ENCODE peak calls at places on chromosome 16, in seven cellular contexts. One of them, this sample, is unnamed.
A peak's percentile ranks its signal among the peaks of the same experiment; 100 is the strongest.

GRCh38 chr16:56861092-56861610 is 3.9 kb upstream of the SLC12A3 start:
- DNase-seq in NCI-H1417 treated with DMSO at 0.1 percent for 48 hours: no peak
- DNase-seq in HT-29: no peak
- DNase-seq in CD8-positive, alpha-beta memory T cell: no peak
- DNase-seq in germinal center: no peak
- DNase-seq in stimulated activated CD8-positive, alpha-beta memory T cell treated with anti-CD3 and anti-CD28 coated beads, Interleukin-15, amount 100 ng/mL, for 24 hours: no peak
- DNase-seq in midbrain: no peak
- DNase-seq in this sample: no peak

GRCh38 chr16:85778873-85779272 is 20.5 kb downstream of the EMC8 start:
- DNase-seq in NCI-H1417 treated with DMSO at 0.1 percent for 48 hours: no peak
- DNase-seq in HT-29: no peak
- DNase-seq in CD8-positive, alpha-beta memory T cell: no peak
- DNase-seq in germinal center: no peak
- DNase-seq in stimulated activated CD8-positive, alpha-beta memory T cell treated with anti-CD3 and anti-CD28 coated beads, Interleukin-15, amount 100 ng/mL, for 24 hours: no peak
- DNase-seq in midbrain: no peak
- DNase-seq in this sample: no peak

GRCh38 chr16:10619271-10619849 is 39.0 kb upstream of the EMP2 start:
- DNase-seq in NCI-H1417 treated with DMSO at 0.1 percent for 48 hours: no peak
- DNase-seq in HT-29: peak; percentile 35
- DNase-seq in CD8-positive, alpha-beta memory T cell: no peak
- DNase-seq in germinal center: peak; percentile 33
- DNase-seq in stimulated activated CD8-positive, alpha-beta memory T cell treated with anti-CD3 and anti-CD28 coated beads, Interleukin-15, amount 100 ng/mL, for 24 hours: no peak
- DNase-seq in midbrain: no peak
- DNase-seq in this sample: no peak

GRCh38 chr16:89123001-89123830 is 29.6 kb downstream of the ACSF3 start:
- DNase-seq in NCI-H1417 treated with DMSO at 0.1 percent for 48 hours: no peak
- DNase-seq in HT-29: no peak
- DNase-seq in CD8-positive, alpha-beta memory T cell: no peak
- DNase-seq in germinal center: no peak
- DNase-seq in stimulated activated CD8-positive, alpha-beta memory T cell treated with anti-CD3 and anti-CD28 coated beads, Interleukin-15, amount 100 ng/mL, for 24 hours: no peak
- DNase-seq in midbrain: no peak
- DNase-seq in this sample: no peak

GRCh38 chr16:53664724-53665345 is 38.8 kb downstream of the RPGRIP1L start:
- DNase-seq in NCI-H1417 treated with DMSO at 0.1 percent for 48 hours: no peak
- DNase-seq in HT-29: no peak
- DNase-seq in CD8-positive, alpha-beta memory T cell: no peak
- DNase-seq in germinal center: no peak
- DNase-seq in stimulated activated CD8-positive, alpha-beta memory T cell treated with anti-CD3 and anti-CD28 coated beads, Interleukin-15, amount 100 ng/mL, for 24 hours: no peak
- DNase-seq in midbrain: no peak
- DNase-seq in this sample: no peak

GRCh38 chr16:71911121-71911520 is 15.8 kb downstream of the IST1 start:
- DNase-seq in NCI-H1417 treated with DMSO at 0.1 percent for 48 hours: no peak
- DNase-seq in HT-29: no peak
- DNase-seq in CD8-positive, alpha-beta memory T cell: no peak
- DNase-seq in germinal center: no peak
- DNase-seq in stimulated activated CD8-positive, alpha-beta memory T cell treated with anti-CD3 and anti-CD28 coated beads, Interleukin-15, amount 100 ng/mL, for 24 hours: no peak
- DNase-seq in midbrain: no peak
- DNase-seq in this sample: no peak

GRCh38 chr16:54048994-54049929 is 237.3 kb downstream of the IRX3 start:
- DNase-seq in NCI-H1417 treated with DMSO at 0.1 percent for 48 hours: no peak
- DNase-seq in HT-29: no peak
- DNase-seq in CD8-positive, alpha-beta memory T cell: no peak
- DNase-seq in germinal center: no peak
- DNase-seq in stimulated activated CD8-positive, alpha-beta memory T cell treated with anti-CD3 and anti-CD28 coated beads, Interleukin-15, amount 100 ng/mL, for 24 hours: no peak
- DNase-seq in midbrain: no peak
- DNase-seq in this sample: no peak

GRCh38 chr16:64094170-64094960 is 1027.5 kb downstream of the CDH11 start:
- DNase-seq in NCI-H1417 treated with DMSO at 0.1 percent for 48 hours: no peak
- DNase-seq in HT-29: no peak
- DNase-seq in CD8-positive, alpha-beta memory T cell: no peak
- DNase-seq in germinal center: no peak
- DNase-seq in stimulated activated CD8-positive, alpha-beta memory T cell treated with anti-CD3 and anti-CD28 coated beads, Interleukin-15, amount 100 ng/mL, for 24 hours: no peak
- DNase-seq in midbrain: no peak
- DNase-seq in this sample: no peak

GRCh38 chr16:68183033-68183432 is 52.9 kb downstream of the ESRP2 start:
- DNase-seq in NCI-H1417 treated with DMSO at 0.1 percent for 48 hours: no peak
- DNase-seq in HT-29: no peak
- DNase-seq in CD8-positive, alpha-beta memory T cell: no peak
- DNase-seq in germinal center: no peak
- DNase-seq in stimulated activated CD8-positive, alpha-beta memory T cell treated with anti-CD3 and anti-CD28 coated beads, Interleukin-15, amount 100 ng/mL, for 24 hours: no peak
- DNase-seq in midbrain: no peak
- DNase-seq in this sample: no peak

GRCh38 chr16:11675561-11676511 is 7.6 kb downstream of the SNN start:
- DNase-seq in NCI-H1417 treated with DMSO at 0.1 percent for 48 hours: no peak
- DNase-seq in HT-29: peak; percentile 91
- DNase-seq in CD8-positive, alpha-beta memory T cell: no peak
- DNase-seq in germinal center: no peak
- DNase-seq in stimulated activated CD8-positive, alpha-beta memory T cell treated with anti-CD3 and anti-CD28 coated beads, Interleukin-15, amount 100 ng/mL, for 24 hours: no peak
- DNase-seq in midbrain: no peak
- DNase-seq in this sample: no peak

GRCh38 chr16:3029499-3030127 is 5.8 kb downstream of the THOC6 start:
- DNase-seq in NCI-H1417 treated with DMSO at 0.1 percent for 48 hours: no peak
- DNase-seq in HT-29: no peak
- DNase-seq in CD8-positive, alpha-beta memory T cell: no peak
- DNase-seq in germinal center: no peak
- DNase-seq in stimulated activated CD8-positive, alpha-beta memory T cell treated with anti-CD3 and anti-CD28 coated beads, Interleukin-15, amount 100 ng/mL, for 24 hours: no peak
- DNase-seq in midbrain: no peak
- DNase-seq in this sample: no peak

GRCh38 chr16:86634290-86634689 is 55.9 kb downstream of the FOXL1 start:
- DNase-seq in NCI-H1417 treated with DMSO at 0.1 percent for 48 hours: no peak
- DNase-seq in HT-29: no peak
- DNase-seq in CD8-positive, alpha-beta memory T cell: no peak
- DNase-seq in germinal center: no peak
- DNase-seq in stimulated activated CD8-positive, alpha-beta memory T cell treated with anti-CD3 and anti-CD28 coated beads, Interleukin-15, amount 100 ng/mL, for 24 hours: no peak
- DNase-seq in midbrain: peak; percentile 1
- DNase-seq in this sample: peak; percentile 12

GRCh38 chr16:79595916-79596450 is 4.6 kb downstream of the MAF start:
- DNase-seq in NCI-H1417 treated with DMSO at 0.1 percent for 48 hours: no peak
- DNase-seq in HT-29: no peak
- DNase-seq in CD8-positive, alpha-beta memory T cell: no peak
- DNase-seq in germinal center: no peak
- DNase-seq in stimulated activated CD8-positive, alpha-beta memory T cell treated with anti-CD3 and anti-CD28 coated beads, Interleukin-15, amount 100 ng/mL, for 24 hours: no peak
- DNase-seq in midbrain: no peak
- DNase-seq in this sample: no peak

GRCh38 chr16:78323315-78323714 is 223.9 kb downstream of the WWOX start:
- DNase-seq in NCI-H1417 treated with DMSO at 0.1 percent for 48 hours: no peak
- DNase-seq in HT-29: no peak
- DNase-seq in CD8-positive, alpha-beta memory T cell: no peak
- DNase-seq in germinal center: no peak
- DNase-seq in stimulated activated CD8-positive, alpha-beta memory T cell treated with anti-CD3 and anti-CD28 coated beads, Interleukin-15, amount 100 ng/mL, for 24 hours: no peak
- DNase-seq in midbrain: no peak
- DNase-seq in this sample: no peak

GRCh38 chr16:46859719-46860152 is 24.4 kb upstream of the GPT2 start:
- DNase-seq in NCI-H1417 treated with DMSO at 0.1 percent for 48 hours: no peak
- DNase-seq in HT-29: peak; percentile 55
- DNase-seq in CD8-positive, alpha-beta memory T cell: no peak
- DNase-seq in germinal center: no peak
- DNase-seq in stimulated activated CD8-positive, alpha-beta memory T cell treated with anti-CD3 and anti-CD28 coated beads, Interleukin-15, amount 100 ng/mL, for 24 hours: no peak
- DNase-seq in midbrain: no peak
- DNase-seq in this sample: no peak

GRCh38 chr16:27703121-27703520 is 153.2 kb downstream of the KATNIP start:
- DNase-seq in NCI-H1417 treated with DMSO at 0.1 percent for 48 hours: no peak
- DNase-seq in HT-29: no peak
- DNase-seq in CD8-positive, alpha-beta memory T cell: no peak
- DNase-seq in germinal center: no peak
- DNase-seq in stimulated activated CD8-positive, alpha-beta memory T cell treated with anti-CD3 and anti-CD28 coated beads, Interleukin-15, amount 100 ng/mL, for 24 hours: no peak
- DNase-seq in midbrain: no peak
- DNase-seq in this sample: no peak

GRCh38 chr16:24508614-24509013 is 30.8 kb upstream of the RBBP6 start:
- DNase-seq in NCI-H1417 treated with DMSO at 0.1 percent for 48 hours: no peak
- DNase-seq in HT-29: no peak
- DNase-seq in CD8-positive, alpha-beta memory T cell: no peak
- DNase-seq in germinal center: no peak
- DNase-seq in stimulated activated CD8-positive, alpha-beta memory T cell treated with anti-CD3 and anti-CD28 coated beads, Interleukin-15, amount 100 ng/mL, for 24 hours: no peak
- DNase-seq in midbrain: no peak
- DNase-seq in this sample: no peak

GRCh38 chr16:57862698-57863433 is 60.6 kb upstream of the KIFC3 start:
- DNase-seq in NCI-H1417 treated with DMSO at 0.1 percent for 48 hours: no peak
- DNase-seq in HT-29: no peak
- DNase-seq in CD8-positive, alpha-beta memory T cell: no peak
- DNase-seq in germinal center: no peak
- DNase-seq in stimulated activated CD8-positive, alpha-beta memory T cell treated with anti-CD3 and anti-CD28 coated beads, Interleukin-15, amount 100 ng/mL, for 24 hours: no peak
- DNase-seq in midbrain: no peak
- DNase-seq in this sample: no peak

GRCh38 chr16:67526149-67526732 is 2.4 kb upstream of the RIPOR1 start:
- DNase-seq in NCI-H1417 treated with DMSO at 0.1 percent for 48 hours: no peak
- DNase-seq in HT-29: no peak
- DNase-seq in CD8-positive, alpha-beta memory T cell: no peak
- DNase-seq in germinal center: no peak
- DNase-seq in stimulated activated CD8-positive, alpha-beta memory T cell treated with anti-CD3 and anti-CD28 coated beads, Interleukin-15, amount 100 ng/mL, for 24 hours: no peak
- DNase-seq in midbrain: no peak
- DNase-seq in this sample: no peak

GRCh38 chr16:17858061-17858460 is 387.3 kb upstream of the XYLT1 start:
- DNase-seq in NCI-H1417 treated with DMSO at 0.1 percent for 48 hours: no peak
- DNase-seq in HT-29: no peak
- DNase-seq in CD8-positive, alpha-beta memory T cell: no peak
- DNase-seq in germinal center: no peak
- DNase-seq in stimulated activated CD8-positive, alpha-beta memory T cell treated with anti-CD3 and anti-CD28 coated beads, Interleukin-15, amount 100 ng/mL, for 24 hours: no peak
- DNase-seq in midbrain: no peak
- DNase-seq in this sample: no peak

GRCh38 chr16:56532714-56533113 is 12.9 kb upstream of the BBS2 start:
- DNase-seq in NCI-H1417 treated with DMSO at 0.1 percent for 48 hours: no peak
- DNase-seq in HT-29: no peak
- DNase-seq in CD8-positive, alpha-beta memory T cell: no peak
- DNase-seq in germinal center: no peak
- DNase-seq in stimulated activated CD8-positive, alpha-beta memory T cell treated with anti-CD3 and anti-CD28 coated beads, Interleukin-15, amount 100 ng/mL, for 24 hours: no peak
- DNase-seq in midbrain: no peak
- DNase-seq in this sample: no peak

GRCh38 chr16:54178491-54178976 is 108.1 kb downstream of the IRX3 start:
- DNase-seq in NCI-H1417 treated with DMSO at 0.1 percent for 48 hours: peak; percentile 54
- DNase-seq in HT-29: no peak
- DNase-seq in CD8-positive, alpha-beta memory T cell: no peak
- DNase-seq in germinal center: no peak
- DNase-seq in stimulated activated CD8-positive, alpha-beta memory T cell treated with anti-CD3 and anti-CD28 coated beads, Interleukin-15, amount 100 ng/mL, for 24 hours: no peak
- DNase-seq in midbrain: no peak
- DNase-seq in this sample: no peak

GRCh38 chr16:86784267-86784626 is 205.9 kb downstream of the FOXL1 start:
- DNase-seq in NCI-H1417 treated with DMSO at 0.1 percent for 48 hours: no peak
- DNase-seq in HT-29: no peak
- DNase-seq in CD8-positive, alpha-beta memory T cell: no peak
- DNase-seq in germinal center: no peak
- DNase-seq in stimulated activated CD8-positive, alpha-beta memory T cell treated with anti-CD3 and anti-CD28 coated beads, Interleukin-15, amount 100 ng/mL, for 24 hours: no peak
- DNase-seq in midbrain: no peak
- DNase-seq in this sample: no peak

GRCh38 chr16:1277945-1278282 is 22.0 kb downstream of the TPSD1 start:
- DNase-seq in NCI-H1417 treated with DMSO at 0.1 percent for 48 hours: no peak
- DNase-seq in HT-29: no peak
- DNase-seq in CD8-positive, alpha-beta memory T cell: no peak
- DNase-seq in germinal center: no peak
- DNase-seq in stimulated activated CD8-positive, alpha-beta memory T cell treated with anti-CD3 and anti-CD28 coated beads, Interleukin-15, amount 100 ng/mL, for 24 hours: no peak
- DNase-seq in midbrain: no peak
- DNase-seq in this sample: no peak

GRCh38 chr16:70656712-70657263 is 10.4 kb downstream of the IL34 start:
- DNase-seq in NCI-H1417 treated with DMSO at 0.1 percent for 48 hours: no peak
- DNase-seq in HT-29: no peak
- DNase-seq in CD8-positive, alpha-beta memory T cell: no peak
- DNase-seq in germinal center: no peak
- DNase-seq in stimulated activated CD8-positive, alpha-beta memory T cell treated with anti-CD3 and anti-CD28 coated beads, Interleukin-15, amount 100 ng/mL, for 24 hours: no peak
- DNase-seq in midbrain: no peak
- DNase-seq in this sample: no peak

GRCh38 chr16:30846649-30847402 is 47.1 kb downstream of the BCL7C start:
- DNase-seq in NCI-H1417 treated with DMSO at 0.1 percent for 48 hours: no peak
- DNase-seq in HT-29: no peak
- DNase-seq in CD8-positive, alpha-beta memory T cell: no peak
- DNase-seq in germinal center: no peak
- DNase-seq in stimulated activated CD8-positive, alpha-beta memory T cell treated with anti-CD3 and anti-CD28 coated beads, Interleukin-15, amount 100 ng/mL, for 24 hours: no peak
- DNase-seq in midbrain: no peak
- DNase-seq in this sample: no peak

GRCh38 chr16:2415085-2415484 is 14.2 kb upstream of the CCNF start:
- DNase-seq in NCI-H1417 treated with DMSO at 0.1 percent for 48 hours: no peak
- DNase-seq in HT-29: no peak
- DNase-seq in CD8-positive, alpha-beta memory T cell: no peak
- DNase-seq in germinal center: no peak
- DNase-seq in stimulated activated CD8-positive, alpha-beta memory T cell treated with anti-CD3 and anti-CD28 coated beads, Interleukin-15, amount 100 ng/mL, for 24 hours: no peak
- DNase-seq in midbrain: no peak
- DNase-seq in this sample: no peak

GRCh38 chr16:89417352-89417751 is 73.0 kb downstream of the ANKRD11 start:
- DNase-seq in NCI-H1417 treated with DMSO at 0.1 percent for 48 hours: no peak
- DNase-seq in HT-29: no peak
- DNase-seq in CD8-positive, alpha-beta memory T cell: no peak
- DNase-seq in germinal center: no peak
- DNase-seq in stimulated activated CD8-positive, alpha-beta memory T cell treated with anti-CD3 and anti-CD28 coated beads, Interleukin-15, amount 100 ng/mL, for 24 hours: no peak
- DNase-seq in midbrain: no peak
- DNase-seq in this sample: no peak

GRCh38 chr16:87303431-87303930 is 13.7 kb downstream of the C16orf95 start:
- DNase-seq in NCI-H1417 treated with DMSO at 0.1 percent for 48 hours: no peak
- DNase-seq in HT-29: no peak
- DNase-seq in CD8-positive, alpha-beta memory T cell: no peak
- DNase-seq in germinal center: no peak
- DNase-seq in stimulated activated CD8-positive, alpha-beta memory T cell treated with anti-CD3 and anti-CD28 coated beads, Interleukin-15, amount 100 ng/mL, for 24 hours: no peak
- DNase-seq in midbrain: no peak
- DNase-seq in this sample: no peak

GRCh38 chr16:78506372-78507193 is 407.1 kb downstream of the WWOX start:
- DNase-seq in NCI-H1417 treated with DMSO at 0.1 percent for 48 hours: no peak
- DNase-seq in HT-29: no peak
- DNase-seq in CD8-positive, alpha-beta memory T cell: no peak
- DNase-seq in germinal center: no peak
- DNase-seq in stimulated activated CD8-positive, alpha-beta memory T cell treated with anti-CD3 and anti-CD28 coated beads, Interleukin-15, amount 100 ng/mL, for 24 hours: no peak
- DNase-seq in midbrain: no peak
- DNase-seq in this sample: no peak

GRCh38 chr16:88468289-88469129 is 15.4 kb downstream of the ZFPM1 start:
- DNase-seq in NCI-H1417 treated with DMSO at 0.1 percent for 48 hours: no peak
- DNase-seq in HT-29: no peak
- DNase-seq in CD8-positive, alpha-beta memory T cell: no peak
- DNase-seq in germinal center: no peak
- DNase-seq in stimulated activated CD8-positive, alpha-beta memory T cell treated with anti-CD3 and anti-CD28 coated beads, Interleukin-15, amount 100 ng/mL, for 24 hours: no peak
- DNase-seq in midbrain: no peak
- DNase-seq in this sample: peak; percentile 75

GRCh38 chr16:11163761-11164261 is 92.2 kb downstream of the SOCS1 start:
- DNase-seq in NCI-H1417 treated with DMSO at 0.1 percent for 48 hours: no peak
- DNase-seq in HT-29: no peak
- DNase-seq in CD8-positive, alpha-beta memory T cell: no peak
- DNase-seq in germinal center: no peak
- DNase-seq in stimulated activated CD8-positive, alpha-beta memory T cell treated with anti-CD3 and anti-CD28 coated beads, Interleukin-15, amount 100 ng/mL, for 24 hours: no peak
- DNase-seq in midbrain: no peak
- DNase-seq in this sample: no peak

GRCh38 chr16:59665618-59666220 is 931.6 kb upstream of the GOT2 start:
- DNase-seq in NCI-H1417 treated with DMSO at 0.1 percent for 48 hours: no peak
- DNase-seq in HT-29: no peak
- DNase-seq in CD8-positive, alpha-beta memory T cell: no peak
- DNase-seq in germinal center: no peak
- DNase-seq in stimulated activated CD8-positive, alpha-beta memory T cell treated with anti-CD3 and anti-CD28 coated beads, Interleukin-15, amount 100 ng/mL, for 24 hours: no peak
- DNase-seq in midbrain: no peak
- DNase-seq in this sample: no peak

GRCh38 chr16:26795184-26795583 is 271.5 kb upstream of the C16orf82 start:
- DNase-seq in NCI-H1417 treated with DMSO at 0.1 percent for 48 hours: no peak
- DNase-seq in HT-29: peak; percentile 34
- DNase-seq in CD8-positive, alpha-beta memory T cell: no peak
- DNase-seq in germinal center: peak; percentile 60
- DNase-seq in stimulated activated CD8-positive, alpha-beta memory T cell treated with anti-CD3 and anti-CD28 coated beads, Interleukin-15, amount 100 ng/mL, for 24 hours: no peak
- DNase-seq in midbrain: peak; percentile 3
- DNase-seq in this sample: peak; percentile 64

GRCh38 chr16:75578725-75579124 is 12.5 kb downstream of the GABARAPL2 start:
- DNase-seq in NCI-H1417 treated with DMSO at 0.1 percent for 48 hours: no peak
- DNase-seq in HT-29: no peak
- DNase-seq in CD8-positive, alpha-beta memory T cell: no peak
- DNase-seq in germinal center: no peak
- DNase-seq in stimulated activated CD8-positive, alpha-beta memory T cell treated with anti-CD3 and anti-CD28 coated beads, Interleukin-15, amount 100 ng/mL, for 24 hours: no peak
- DNase-seq in midbrain: no peak
- DNase-seq in this sample: no peak

GRCh38 chr16:56658476-56658875 is 717 bp downstream of the MT1F start:
- DNase-seq in NCI-H1417 treated with DMSO at 0.1 percent for 48 hours: no peak
- DNase-seq in HT-29: no peak
- DNase-seq in CD8-positive, alpha-beta memory T cell: no peak
- DNase-seq in germinal center: no peak
- DNase-seq in stimulated activated CD8-positive, alpha-beta memory T cell treated with anti-CD3 and anti-CD28 coated beads, Interleukin-15, amount 100 ng/mL, for 24 hours: no peak
- DNase-seq in midbrain: no peak
- DNase-seq in this sample: no peak

GRCh38 chr16:72172105-72173034 is at the start of gene PMFBP1:
- DNase-seq in NCI-H1417 treated with DMSO at 0.1 percent for 48 hours: no peak
- DNase-seq in HT-29: peak; percentile 70
- DNase-seq in CD8-positive, alpha-beta memory T cell: no peak
- DNase-seq in germinal center: peak; percentile 76
- DNase-seq in stimulated activated CD8-positive, alpha-beta memory T cell treated with anti-CD3 and anti-CD28 coated beads, Interleukin-15, amount 100 ng/mL, for 24 hours: no peak
- DNase-seq in midbrain: peak; percentile 52
- DNase-seq in this sample: peak; percentile 97